ENCODE peak calls at places on chromosomes 16 and 17, in six cellular contexts. F is Right ventricle myocardium inferior; H is effector memory CD8-positive, alpha-beta T cell; Z is gastrocnemius medialis; S is right cardiac atrium; N is Right ventricle myocardium superior. K is an unnamed sample.

GRCh38 chr16:4176794-4177438 is 60.7 kb upstream of the ADCY9 start:
- ATAC-seq in H (no peak), S (no peak), N (no peak), Z (no peak), F (no peak), K (peak; percentile 87)

GRCh38 chr17:36149296-36149820 is 27.1 kb downstream of the TBC1D3B start:
- ATAC-seq in S (peak; percentile 73), F (peak; percentile 75), H (no peak), N (peak; percentile 79), Z (peak; percentile 59), K (peak; percentile 37)

GRCh38 chr17:40606548-40607353 is 40.9 kb downstream of the SMARCE1 start:
- ATAC-seq in Z (no peak), H (no peak), S (no peak), F (no peak), N (no peak), K (no peak)

GRCh38 chr16:4767872-4768548 is 1.0 kb upstream of the ZNF500 start:
- ATAC-seq in S (no peak), N (no peak), Z (no peak), F (no peak), H (no peak), K (peak; percentile 47)

GRCh38 chr17:31593806-31594205 is 202.3 kb downstream of the RAB11FIP4 start:
- ATAC-seq in N (peak; percentile 55), F (peak; percentile 62), Z (peak; percentile 84), H (no peak), S (no peak), K (no peak)

GRCh38 chr16:24070851-24071250 is 185.3 kb upstream of the CACNG3 start:
- ATAC-seq in H (peak; percentile 62), F (peak; percentile 59), N (peak; percentile 68), Z (no peak), S (peak; percentile 39), K (peak; percentile 81)

GRCh38 chr16:11285842-11286241 is 4.7 kb upstream of the PRM1 start:
- ATAC-seq in S (no peak), F (no peak), Z (no peak), N (no peak), H (no peak), K (peak; percentile 56)

GRCh38 chr17:76527430-76528111 is 9.9 kb downstream of the CYGB start:
- ATAC-seq in H (peak; percentile 74), N (peak; percentile 7), S (peak; percentile 69), F (peak; percentile 28), Z (peak; percentile 39), K (peak; percentile 44)

GRCh38 chr17:33125552-33125950 is 133.9 kb downstream of the SPACA3 start:
- ATAC-seq in S (no peak), H (no peak), F (no peak), N (no peak), Z (no peak), K (no peak)

GRCh38 chr17:16086957-16087356 is 87.3 kb downstream of the TTC19 start:
- ATAC-seq in S (no peak), H (no peak), F (no peak), Z (no peak), N (no peak), K (peak; percentile 86)

GRCh38 chr16:66703359-66704215 is 7.0 kb upstream of the CMTM4 start:
- ATAC-seq in N (peak; percentile 49), Z (no peak), S (no peak), F (peak; percentile 46), H (no peak), K (no peak)

GRCh38 chr16:58442547-58442946 is 50.3 kb downstream of the GINS3 start:
- ATAC-seq in S (peak; percentile 20), Z (peak; percentile 66), H (no peak), N (peak; percentile 11), F (peak; percentile 16), K (no peak)

GRCh38 chr17:80005360-80006338 is 30.0 kb downstream of the TBC1D16 start:
- ATAC-seq in F (peak; percentile 45), S (peak; percentile 45), H (peak; percentile 68), Z (no peak), N (peak; percentile 55), K (peak; percentile 59)

GRCh38 chr17:78962345-78962983 is 17.3 kb downstream of the LGALS3BP start:
- ATAC-seq in H (no peak), F (no peak), Z (no peak), N (no peak), S (no peak), K (no peak)

GRCh38 chr17:45256114-45256966 is 5.6 kb downstream of the SPATA32 start:
- ATAC-seq in H (peak; percentile 19), Z (no peak), N (no peak), F (no peak), S (no peak), K (peak; percentile 38)

GRCh38 chr16:668519-669171 is 713 bp downstream of the RHOT2 start:
- ATAC-seq in F (no peak), N (peak; percentile 4), S (peak; percentile 2), H (peak; percentile 8), Z (peak; percentile 17), K (peak; percentile 15)

GRCh38 chr16:11949527-11949926 is 7.7 kb upstream of the NPIPB2 start:
- ATAC-seq in Z (no peak), N (peak; percentile 88), F (peak; percentile 64), S (peak; percentile 64), H (peak; percentile 37), K (no peak)

GRCh38 chr17:15909481-15909991 is 35.4 kb upstream of the ADORA2B start:
- ATAC-seq in N (peak; percentile 70), S (no peak), H (no peak), Z (no peak), F (peak; percentile 67), K (no peak)

GRCh38 chr17:44167181-44167861 is 3.2 kb upstream of the ASB16 start:
- ATAC-seq in Z (no peak), F (no peak), H (no peak), N (no peak), S (no peak), K (no peak)

GRCh38 chr16:15576960-15577958 is 65.7 kb downstream of the MARF1 start:
- ATAC-seq in N (peak; percentile 31), S (no peak), Z (no peak), F (no peak), H (no peak), K (no peak)

GRCh38 chr16:87064731-87065720 is 252.2 kb downstream of the C16orf95 start:
- ATAC-seq in Z (no peak), H (no peak), N (no peak), F (no peak), S (no peak), K (no peak)

GRCh38 chr17:35969558-35970442 is 11.5 kb downstream of the CCL16 start:
- ATAC-seq in S (peak; percentile 70), H (peak; percentile 69), N (peak; percentile 85), F (peak; percentile 70), Z (peak; percentile 54), K (peak; percentile 52)

GRCh38 chr16:74740795-74741304 is 33.8 kb downstream of the FA2H start:
- ATAC-seq in H (no peak), S (no peak), Z (no peak), N (peak; percentile 46), F (peak; percentile 23), K (no peak)

GRCh38 chr17:29905086-29905878 is 24.7 kb downstream of the SSH2 start:
- ATAC-seq in S (no peak), H (no peak), F (no peak), N (no peak), Z (no peak), K (no peak)

GRCh38 chr17:393806-394717 is 41.5 kb upstream of the RPH3AL start:
- ATAC-seq in S (peak; percentile 52), Z (no peak), H (no peak), N (peak; percentile 18), F (peak; percentile 37), K (no peak)

GRCh38 chr16:4136229-4136813 is 20.1 kb upstream of the ADCY9 start:
- ATAC-seq in H (no peak), F (no peak), S (no peak), N (no peak), Z (no peak), K (no peak)

GRCh38 chr17:20997711-20998570 is 44.9 kb downstream of the USP22 start:
- ATAC-seq in Z (no peak), H (no peak), S (peak; percentile 0), F (no peak), N (no peak), K (no peak)

GRCh38 chr16:46573834-46574159 is 47.4 kb downstream of the SHCBP1 start:
- ATAC-seq in N (no peak), H (no peak), Z (no peak), S (no peak), F (no peak), K (no peak)

GRCh38 chr17:17495448-17496188 is 577 bp downstream of the RASD1 start:
- ATAC-seq in S (peak; percentile 5), Z (peak; percentile 16), N (peak; percentile 27), F (peak; percentile 4), H (peak; percentile 5), K (peak; percentile 23)

GRCh38 chr17:76371656-76372628 is 12.5 kb upstream of the SPHK1 start:
- ATAC-seq in H (no peak), S (no peak), Z (no peak), F (no peak), N (no peak), K (peak; percentile 91)

GRCh38 chr17:68684860-68685493 is 83.8 kb upstream of the FAM20A start:
- ATAC-seq in Z (peak; percentile 69), H (no peak), F (peak; percentile 92), N (peak; percentile 91), S (peak; percentile 80), K (no peak)

GRCh38 chr16:68342620-68343019 is 31.8 kb downstream of the PRMT7 start:
- ATAC-seq in S (no peak), N (no peak), F (no peak), H (no peak), Z (no peak), K (no peak)